ENCODE peak calls at places on chromosomes 7 and 10, in five cellular contexts. T is body of pancreas, U is right atrium auricular region, K is fibroblast of lung, D is WERI-Rb-1. F is an unnamed sample.

GRCh38 chr10:78960316-78960800 is 108.4 kb upstream of the ZMIZ1 start:
- DNase-seq in D (no peak), K (peak), U (peak), T (peak), F (no peak)

GRCh38 chr10:78350286-78350685 is 316.6 kb downstream of the RPS24 start:
- DNase-seq in K (no peak), U (no peak), T (no peak), D (no peak), F (no peak)

GRCh38 chr10:96834121-96834520 is 2.0 kb downstream of the LCOR start:
- DNase-seq in K (peak), D (no peak), U (no peak), T (no peak), F (no peak)

GRCh38 chr7:78020131-78020873 is 221.7 kb downstream of the PHTF2 start:
- DNase-seq in T (peak), D (peak), U (peak), K (peak), F (peak)

GRCh38 chr7:142855756-142856564 is 1.1 kb downstream of the EPHB6 start:
- DNase-seq in T (peak), K (peak), D (no peak), U (peak), F (no peak)

GRCh38 chr10:116925061-116925460 is 75.8 kb downstream of the ENO4 start:
- DNase-seq in U (no peak), D (no peak), T (no peak), K (no peak), F (no peak)

GRCh38 chr10:89427629-89428028 is 13.3 kb downstream of the IFIT5 start:
- DNase-seq in U (no peak), K (peak), D (no peak), T (no peak), F (no peak)

GRCh38 chr10:80168679-80169380 is 36.3 kb downstream of the PLAC9 start:
- DNase-seq in K (no peak), U (no peak), T (peak), D (no peak), F (no peak)

GRCh38 chr7:105849122-105849855 is 27.1 kb downstream of the ATXN7L1 start:
- DNase-seq in T (no peak), D (no peak), K (no peak), U (no peak), F (no peak)

GRCh38 chr7:34260282-34260681 is 354.9 kb downstream of the BMPER start:
- DNase-seq in U (no peak), T (no peak), K (peak), D (no peak), F (no peak)

GRCh38 chr10:126240483-126240882 is 147.8 kb downstream of the ADAM12 start:
- DNase-seq in D (no peak), K (no peak), U (peak), T (no peak), F (no peak)

GRCh38 chr7:65397730-65398142 is 24.1 kb downstream of the ZNF92 start:
- DNase-seq in K (no peak), U (no peak), T (no peak), D (no peak), F (peak)

GRCh38 chr10:78197628-78198272 is 164.1 kb downstream of the RPS24 start:
- DNase-seq in D (peak), T (no peak), K (no peak), U (no peak), F (no peak)

GRCh38 chr10:51297438-51297837 is 223.2 kb downstream of the PRKG1 start:
- DNase-seq in U (no peak), T (no peak), K (peak), D (no peak), F (no peak)

GRCh38 chr7:5629941-5630340 is 151.5 kb downstream of the RNF216 start:
- DNase-seq in U (no peak), K (peak), T (no peak), D (no peak), F (no peak)

GRCh38 chr7:22806754-22807153 is 15.9 kb downstream of the TOMM7 start:
- DNase-seq in U (no peak), T (no peak), K (no peak), D (no peak), F (no peak)

GRCh38 chr7:17633099-17633498 is 307.2 kb downstream of the SNX13 start:
- DNase-seq in T (no peak), U (no peak), K (peak), D (no peak), F (no peak)

GRCh38 chr10:514137-514671 is 175.3 kb downstream of the DIP2C start:
- DNase-seq in U (no peak), D (no peak), K (no peak), T (peak), F (no peak)

GRCh38 chr7:106766551-106766950 is 98.5 kb upstream of the PIK3CG start:
- DNase-seq in U (no peak), D (no peak), K (no peak), T (no peak), F (no peak)

GRCh38 chr7:143361552-143362125 is 874 bp downstream of the FAM131B start:
- DNase-seq in D (no peak), T (no peak), K (no peak), U (no peak), F (no peak)

GRCh38 chr7:4895766-4896165 is 12.2 kb upstream of the RADIL start:
- DNase-seq in U (no peak), T (no peak), K (no peak), D (no peak), F (no peak)

GRCh38 chr10:124913167-124913566 is 28.8 kb upstream of the ZRANB1 start:
- DNase-seq in U (no peak), T (no peak), D (no peak), K (no peak), F (peak)

GRCh38 chr7:74483402-74484336 is 30.0 kb downstream of the GTF2IRD1 start:
- DNase-seq in D (no peak), T (peak), K (peak), U (no peak), F (no peak)

GRCh38 chr7:103718482-103719415 is 270.7 kb downstream of the RELN start:
- DNase-seq in U (no peak), T (no peak), D (no peak), K (no peak), F (peak)

GRCh38 chr7:149625339-149625946 is 127.8 kb upstream of the ZNF746 start:
- DNase-seq in D (peak), U (peak), T (peak), K (peak), F (no peak)

GRCh38 chr7:28037220-28038010 is 143.2 kb downstream of the JAZF1 start:
- DNase-seq in U (no peak), D (no peak), K (peak), T (no peak), F (no peak)

GRCh38 chr10:49679480-49679893 is at the start of gene C10orf53:
- DNase-seq in D (peak), U (peak), T (peak), K (peak), F (no peak)

GRCh38 chr7:35869810-35870209 is 69.0 kb downstream of the SEPTIN7 start:
- DNase-seq in U (no peak), K (peak), D (no peak), T (no peak), F (no peak)

GRCh38 chr10:122458693-122459092 is 2.7 kb upstream of the HTRA1 start:
- DNase-seq in K (no peak), D (no peak), T (no peak), U (no peak), F (no peak)

GRCh38 chr7:77391230-77391629 is 24.9 kb downstream of the GSAP start:
- DNase-seq in U (no peak), K (no peak), T (no peak), D (no peak), F (no peak)

GRCh38 chr10:69073025-69073424 is 14.9 kb upstream of the SRGN start:
- DNase-seq in T (no peak), U (no peak), D (no peak), K (no peak), F (no peak)

GRCh38 chr10:70551971-70552422 is 50.5 kb downstream of the PRF1 start:
- DNase-seq in T (no peak), U (peak), K (peak), D (no peak), F (no peak)

GRCh38 chr10:6218692-6219493 is 16.2 kb downstream of the PFKFB3 start:
- DNase-seq in K (no peak), T (no peak), U (no peak), D (peak), F (no peak)

GRCh38 chr10:73641272-73642060 is at the start of gene MYOZ1:
- DNase-seq in T (no peak), D (no peak), U (no peak), K (no peak), F (no peak)
- H3K4me3 ChIP-seq in T (no peak), D (no peak), U (no peak), K (no peak), F (no peak)

GRCh38 chr7:121081327-121081936 is 92.9 kb downstream of the CPED1 start:
- DNase-seq in D (no peak), K (peak), T (no peak), U (no peak), F (peak)
- TF ChIP-seq CTCF in D (peak), K (peak), T (peak), U (peak), F (peak)

DNA sequence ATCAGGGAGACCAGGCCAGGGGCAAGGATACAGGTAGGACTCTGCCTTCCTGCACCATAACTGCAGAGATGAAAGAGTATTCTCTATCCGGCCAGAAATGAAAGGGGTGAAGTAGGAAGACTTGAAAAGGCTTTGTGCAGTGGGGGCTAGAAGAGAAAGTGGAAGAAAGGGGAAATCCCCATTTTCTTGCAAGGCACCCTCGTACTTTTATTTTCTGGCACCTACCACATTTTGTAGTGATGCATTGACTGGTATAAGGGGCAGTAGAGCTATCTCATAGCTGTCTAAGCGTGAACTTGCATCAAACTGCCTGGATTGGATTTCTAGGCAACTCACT is 752 bp upstream of the CAMK2G start:
- DNase-seq in T (no peak), U (no peak), K (no peak), D (no peak), F (no peak)
- H3K4me3 ChIP-seq in T (peak), U (peak), K (peak), D (peak), F (peak)

DNA sequence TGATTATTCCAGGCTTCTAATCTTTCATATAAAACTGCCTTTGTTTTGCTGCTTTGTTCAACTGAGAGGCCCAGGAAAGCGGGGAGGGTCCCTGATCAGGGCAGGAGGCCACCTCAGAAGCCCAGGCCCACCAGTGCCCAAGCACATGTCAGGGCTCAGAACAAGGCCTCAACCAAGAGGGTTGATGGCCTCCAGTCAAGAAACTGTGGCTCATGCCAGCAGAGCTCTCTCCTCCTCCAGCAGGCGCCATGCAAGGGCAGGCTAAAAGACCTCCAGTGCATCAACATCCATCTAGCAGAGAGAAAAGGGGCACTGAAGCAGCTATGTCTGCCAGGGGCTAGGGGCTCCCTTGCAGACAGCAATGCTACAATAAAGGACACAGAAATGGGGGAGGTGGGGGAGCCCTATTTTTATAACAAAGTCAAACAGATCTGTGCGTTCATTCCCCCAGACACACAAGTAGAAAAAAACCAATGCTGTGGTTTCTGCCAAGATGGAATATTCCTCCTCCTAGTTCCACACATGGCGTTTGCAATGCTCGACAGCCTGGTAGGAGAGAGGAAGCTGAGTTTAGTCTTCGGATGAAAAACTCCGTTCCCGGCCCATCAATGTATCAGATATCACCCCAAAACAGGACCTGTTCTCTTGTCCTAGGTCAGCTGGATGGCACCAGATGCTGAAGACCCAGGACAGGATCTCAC is 34.0 kb downstream of the PSAP start:
- DNase-seq in T (no peak), U (no peak), K (no peak), D (no peak), F (no peak)
- TF ChIP-seq CTCF in T (no peak), U (no peak), K (no peak), D (no peak), F (no peak)

DNA sequence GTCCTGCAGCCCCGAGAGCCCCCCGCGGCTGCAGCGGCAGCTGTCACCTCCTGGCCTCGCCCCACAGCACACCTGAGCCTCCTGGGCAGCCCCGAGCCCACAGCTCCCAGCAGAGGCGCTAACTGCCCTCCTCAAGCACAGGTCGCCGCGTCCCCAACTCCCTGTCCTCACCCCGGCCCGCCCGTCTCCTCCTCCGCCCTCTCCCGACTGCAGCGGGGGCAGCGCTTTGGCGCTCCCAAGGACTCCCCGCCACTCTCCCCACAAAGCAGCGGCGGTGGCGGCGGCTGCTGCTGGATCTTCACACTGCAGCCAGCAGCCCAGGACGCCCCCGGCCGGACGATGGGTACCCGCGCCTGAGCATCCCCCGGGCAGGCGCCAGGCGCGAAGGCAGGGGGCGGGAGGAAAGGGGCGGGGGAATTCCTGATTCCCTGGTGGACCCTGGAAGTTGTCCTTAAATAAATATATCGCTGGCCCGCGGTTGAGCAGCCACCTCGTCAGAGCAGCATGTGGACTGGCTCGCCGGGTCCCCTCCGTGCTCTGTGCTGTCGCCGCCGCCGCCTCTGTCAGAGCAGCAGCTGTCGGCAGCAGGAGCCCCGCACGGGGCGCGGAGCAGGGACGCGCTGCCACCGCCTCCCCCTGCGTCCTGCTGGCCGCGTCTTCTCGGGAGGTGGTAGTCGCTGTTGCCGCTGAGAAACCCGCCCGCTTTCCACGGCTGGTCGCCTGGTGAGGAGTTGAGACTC is at the start of gene ZNF804B:
- DNase-seq in T (peak), K (no peak), U (no peak), D (peak), F (no peak)
- H3K4me3 ChIP-seq in T (peak), K (no peak), U (peak), D (peak), F (no peak)

GRCh38 chr10:84076540-84077195 is 62.6 kb upstream of the GHITM start:
- DNase-seq in D (peak), U (no peak), T (no peak), K (no peak), F (no peak)
- TF ChIP-seq CTCF in D (peak), U (peak), T (no peak), K (peak), F (peak)

DNA sequence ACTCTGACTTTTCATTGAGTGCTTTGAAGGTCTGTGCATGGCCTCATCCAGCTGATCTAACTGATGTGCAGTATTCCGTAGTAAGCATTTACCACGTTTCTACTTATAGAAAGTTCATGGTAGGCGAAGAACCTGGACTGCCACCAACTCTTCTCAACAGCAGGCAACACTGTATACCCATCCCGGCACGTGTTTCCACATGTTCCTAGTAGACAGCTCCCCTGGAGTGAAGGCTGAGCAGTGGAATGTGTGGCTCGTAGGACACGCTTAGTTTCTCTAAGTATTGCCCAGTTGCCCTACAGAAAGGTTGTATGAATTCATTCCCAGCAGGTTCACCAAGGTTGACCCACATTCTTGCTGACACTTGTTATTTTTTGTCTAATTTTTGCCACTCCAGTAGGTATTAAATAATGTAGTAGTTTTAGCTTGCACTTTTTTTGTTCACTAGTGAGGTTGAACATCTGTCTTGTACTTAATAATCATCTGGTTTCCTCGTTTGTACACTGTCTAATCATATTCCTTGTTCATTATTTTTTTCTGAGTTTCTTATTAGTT is 15.2 kb downstream of the PROSER2 start:
- DNase-seq in D (no peak), U (no peak), T (no peak), K (no peak), F (no peak)
- H3K4me3 ChIP-seq in D (no peak), U (no peak), T (no peak), K (no peak), F (no peak)

F was measured in LNCaP clone FGC.